ENCODE peak calls at places on chromosomes 6 and 20, in five cellular contexts. One of them, this sample, is unnamed.

GRCh38 chr6:108117427-108118358 is 43.2 kb upstream of the OSTM1 start:
- DNase-seq in nucleus accumbens: no peak
- DNase-seq in activated gamma-delta T cell: peak
- DNase-seq in epithelial cell of esophagus: no peak
- DNase-seq in NCI-H2107: no peak
- DNase-seq in this sample: no peak

GRCh38 chr6:157814883-157815282 is 8.2 kb upstream of the SNX9 start:
- DNase-seq in NCI-H2107: no peak
- DNase-seq in epithelial cell of esophagus: no peak
- DNase-seq in nucleus accumbens: no peak
- DNase-seq in activated gamma-delta T cell: no peak
- DNase-seq in this sample: no peak

GRCh38 chr6:42555477-42556457 is 8.1 kb upstream of the UBR2 start:
- DNase-seq in NCI-H2107: no peak
- DNase-seq in activated gamma-delta T cell: no peak
- DNase-seq in nucleus accumbens: no peak
- DNase-seq in epithelial cell of esophagus: peak
- DNase-seq in this sample: no peak

GRCh38 chr6:79599725-79600259 is 31.3 kb upstream of the SH3BGRL2 start:
- DNase-seq in epithelial cell of esophagus: no peak
- DNase-seq in NCI-H2107: no peak
- DNase-seq in activated gamma-delta T cell: no peak
- DNase-seq in nucleus accumbens: no peak
- DNase-seq in this sample: no peak

GRCh38 chr6:144758602-144759001 is 473.5 kb downstream of the UTRN start:
- DNase-seq in nucleus accumbens: no peak
- DNase-seq in activated gamma-delta T cell: no peak
- DNase-seq in epithelial cell of esophagus: peak
- DNase-seq in NCI-H2107: no peak
- DNase-seq in this sample: no peak

GRCh38 chr6:89372506-89372901 is 20.0 kb upstream of the UBE2J1 start:
- DNase-seq in activated gamma-delta T cell: no peak
- DNase-seq in NCI-H2107: no peak
- DNase-seq in epithelial cell of esophagus: no peak
- DNase-seq in nucleus accumbens: no peak
- DNase-seq in this sample: no peak

GRCh38 chr6:124036384-124036783 is 232.7 kb downstream of the NKAIN2 start:
- DNase-seq in activated gamma-delta T cell: no peak
- DNase-seq in NCI-H2107: no peak
- DNase-seq in nucleus accumbens: no peak
- DNase-seq in epithelial cell of esophagus: no peak
- DNase-seq in this sample: no peak

GRCh38 chr20:36717657-36718056 is 28.2 kb downstream of the NDRG3 start:
- DNase-seq in activated gamma-delta T cell: no peak
- DNase-seq in NCI-H2107: no peak
- DNase-seq in nucleus accumbens: no peak
- DNase-seq in epithelial cell of esophagus: peak
- DNase-seq in this sample: peak

GRCh38 chr6:142879076-142879475 is 65.9 kb downstream of the HIVEP2 start:
- DNase-seq in epithelial cell of esophagus: no peak
- DNase-seq in activated gamma-delta T cell: no peak
- DNase-seq in nucleus accumbens: no peak
- DNase-seq in NCI-H2107: no peak
- DNase-seq in this sample: no peak

GRCh38 chr6:16634855-16635254 is 126.4 kb downstream of the ATXN1 start:
- DNase-seq in activated gamma-delta T cell: no peak
- DNase-seq in NCI-H2107: no peak
- DNase-seq in nucleus accumbens: no peak
- DNase-seq in epithelial cell of esophagus: no peak
- DNase-seq in this sample: no peak

GRCh38 chr6:36724514-36725385 is 27.1 kb downstream of the RAB44 start:
- DNase-seq in nucleus accumbens: no peak
- DNase-seq in NCI-H2107: no peak
- DNase-seq in activated gamma-delta T cell: no peak
- DNase-seq in epithelial cell of esophagus: peak
- DNase-seq in this sample: no peak

GRCh38 chr6:11006060-11006459 is 38.0 kb downstream of the ELOVL2 start:
- DNase-seq in NCI-H2107: no peak
- DNase-seq in nucleus accumbens: no peak
- DNase-seq in activated gamma-delta T cell: no peak
- DNase-seq in epithelial cell of esophagus: no peak
- DNase-seq in this sample: no peak

GRCh38 chr20:5720696-5721095 is 29.5 kb upstream of the SHLD1 start:
- DNase-seq in NCI-H2107: no peak
- DNase-seq in epithelial cell of esophagus: no peak
- DNase-seq in nucleus accumbens: no peak
- DNase-seq in activated gamma-delta T cell: no peak
- DNase-seq in this sample: no peak

GRCh38 chr20:13220194-13220856 is 749 bp upstream of the ISM1 start:
- DNase-seq in epithelial cell of esophagus: peak
- DNase-seq in activated gamma-delta T cell: no peak
- DNase-seq in nucleus accumbens: no peak
- DNase-seq in NCI-H2107: no peak
- DNase-seq in this sample: no peak

GRCh38 chr6:153980176-153980575 is 58.9 kb upstream of the OPRM1 start:
- DNase-seq in NCI-H2107: no peak
- DNase-seq in epithelial cell of esophagus: peak
- DNase-seq in activated gamma-delta T cell: no peak
- DNase-seq in nucleus accumbens: no peak
- DNase-seq in this sample: no peak

GRCh38 chr6:150683320-150683719 is 83.6 kb downstream of the PLEKHG1 start:
- DNase-seq in nucleus accumbens: no peak
- DNase-seq in NCI-H2107: no peak
- DNase-seq in epithelial cell of esophagus: no peak
- DNase-seq in activated gamma-delta T cell: no peak
- DNase-seq in this sample: no peak

GRCh38 chr6:56959094-56959493 is 4.2 kb downstream of the BEND6 start:
- DNase-seq in epithelial cell of esophagus: no peak
- DNase-seq in NCI-H2107: no peak
- DNase-seq in activated gamma-delta T cell: no peak
- DNase-seq in nucleus accumbens: no peak
- DNase-seq in this sample: no peak

GRCh38 chr20:49969946-49970345 is 12.8 kb upstream of the SNAI1 start:
- DNase-seq in activated gamma-delta T cell: no peak
- DNase-seq in epithelial cell of esophagus: peak
- DNase-seq in NCI-H2107: no peak
- DNase-seq in nucleus accumbens: no peak
- DNase-seq in this sample: no peak

GRCh38 chr6:158332237-158332636 is 20.0 kb downstream of the TULP4 start:
- DNase-seq in epithelial cell of esophagus: no peak
- DNase-seq in nucleus accumbens: no peak
- DNase-seq in NCI-H2107: no peak
- DNase-seq in activated gamma-delta T cell: no peak
- DNase-seq in this sample: no peak

GRCh38 chr6:47303861-47304260 is 5.8 kb downstream of the TNFRSF21 start:
- DNase-seq in activated gamma-delta T cell: no peak
- DNase-seq in NCI-H2107: no peak
- DNase-seq in nucleus accumbens: no peak
- DNase-seq in epithelial cell of esophagus: no peak
- DNase-seq in this sample: no peak

GRCh38 chr20:37329481-37330165 is 16.3 kb upstream of the SRC start:
- DNase-seq in epithelial cell of esophagus: no peak
- DNase-seq in NCI-H2107: no peak
- DNase-seq in activated gamma-delta T cell: no peak
- DNase-seq in nucleus accumbens: no peak
- DNase-seq in this sample: no peak

GRCh38 chr20:62822788-62823651 is 6.2 kb downstream of the COL9A3 start:
- DNase-seq in activated gamma-delta T cell: no peak
- DNase-seq in NCI-H2107: peak
- DNase-seq in epithelial cell of esophagus: peak
- DNase-seq in nucleus accumbens: no peak
- DNase-seq in this sample: no peak

GRCh38 chr6:111605100-111605748 is 454 bp downstream of the TRAF3IP2 start:
- DNase-seq in epithelial cell of esophagus: peak
- DNase-seq in activated gamma-delta T cell: peak
- DNase-seq in NCI-H2107: no peak
- DNase-seq in nucleus accumbens: peak
- DNase-seq in this sample: peak

GRCh38 chr20:63434599-63435378 is 37.7 kb downstream of the KCNQ2 start:
- DNase-seq in activated gamma-delta T cell: no peak
- DNase-seq in epithelial cell of esophagus: peak
- DNase-seq in nucleus accumbens: peak
- DNase-seq in NCI-H2107: no peak
- DNase-seq in this sample: peak

GRCh38 chr6:90643366-90643765 is 56.5 kb upstream of the MAP3K7 start:
- DNase-seq in epithelial cell of esophagus: no peak
- DNase-seq in NCI-H2107: no peak
- DNase-seq in nucleus accumbens: no peak
- DNase-seq in activated gamma-delta T cell: no peak
- DNase-seq in this sample: no peak

GRCh38 chr6:6713660-6714446 is 125.3 kb downstream of the LY86 start:
- DNase-seq in NCI-H2107: no peak
- DNase-seq in activated gamma-delta T cell: no peak
- DNase-seq in nucleus accumbens: no peak
- DNase-seq in epithelial cell of esophagus: peak
- DNase-seq in this sample: no peak

GRCh38 chr6:108518714-108519576 is 41.8 kb upstream of the FOXO3 start:
- DNase-seq in epithelial cell of esophagus: peak
- DNase-seq in activated gamma-delta T cell: no peak
- DNase-seq in NCI-H2107: no peak
- DNase-seq in nucleus accumbens: no peak
- DNase-seq in this sample: no peak

GRCh38 chr20:12838261-12838866 is 170.4 kb upstream of the SPTLC3 start:
- DNase-seq in activated gamma-delta T cell: no peak
- DNase-seq in nucleus accumbens: no peak
- DNase-seq in NCI-H2107: no peak
- DNase-seq in epithelial cell of esophagus: no peak
- DNase-seq in this sample: no peak

GRCh38 chr6:134416501-134417154 is 98.7 kb upstream of the SGK1 start:
- DNase-seq in NCI-H2107: no peak
- DNase-seq in epithelial cell of esophagus: no peak
- DNase-seq in nucleus accumbens: no peak
- DNase-seq in activated gamma-delta T cell: no peak
- DNase-seq in this sample: no peak

This sample was measured in putamen.